ENCODE peak calls at places on chromosomes 5 and 9, in seven cellular contexts. E, R, T, O, H, Q and J are unnamed samples.

GRCh38 chr5:173572431-173573125 is 43.9 kb downstream of the BOD1 start:
- DNase-seq in T (no peak), Q (no peak), O (no peak), E (no peak), R (no peak), H (no peak), J (no peak)

GRCh38 chr5:135116146-135116545 is 82.1 kb upstream of the PITX1 start:
- DNase-seq in R (peak), Q (no peak), T (no peak), E (peak), O (no peak), H (no peak), J (no peak)

GRCh38 chr5:138950411-138951011 is 75.4 kb upstream of the LRRTM2 start:
- DNase-seq in O (no peak), R (no peak), T (no peak), E (peak), H (no peak), Q (peak), J (no peak)

GRCh38 chr5:116939641-116940040 is 365.0 kb upstream of the SEMA6A start:
- DNase-seq in Q (no peak), O (no peak), R (no peak), T (no peak), E (no peak), H (no peak), J (peak)

GRCh38 chr5:131610198-131611063 is 24.6 kb downstream of the RAPGEF6 start:
- DNase-seq in R (no peak), Q (no peak), T (peak), E (no peak), O (peak), H (peak), J (no peak)

GRCh38 chr9:92600742-92601261 is 65.0 kb upstream of the ECM2 start:
- DNase-seq in Q (no peak), R (no peak), O (peak), E (no peak), H (no peak), T (peak), J (no peak)

GRCh38 chr9:79858509-79858908 is 286.7 kb downstream of the TLE4 start:
- DNase-seq in H (no peak), O (peak), E (no peak), T (peak), R (no peak), Q (peak), J (no peak)

GRCh38 chr9:89444212-89444611 is 53.7 kb downstream of the SEMA4D start:
- DNase-seq in R (no peak), E (no peak), H (no peak), O (no peak), T (no peak), Q (no peak), J (no peak)

GRCh38 chr5:18968966-18969365 is 1019.0 kb downstream of the CDH18 start:
- DNase-seq in E (no peak), T (no peak), R (no peak), O (no peak), H (no peak), Q (no peak), J (no peak)

GRCh38 chr9:36762958-36763357 is 190.3 kb downstream of the MELK start:
- DNase-seq in Q (no peak), O (no peak), T (no peak), E (no peak), R (no peak), H (no peak), J (peak)
- TF ChIP-seq CTCF in Q (no peak), O (no peak), T (no peak), E (no peak), R (no peak), H (no peak), J (no peak)

GRCh38 chr9:104778802-104779201 is 14.9 kb downstream of the NIPSNAP3B start:
- DNase-seq in E (no peak), H (no peak), R (no peak), T (no peak), O (no peak), Q (no peak), J (no peak)

GRCh38 chr9:104779334-104779733 is 15.4 kb downstream of the NIPSNAP3B start:
- DNase-seq in E (no peak), R (no peak), T (no peak), H (no peak), O (no peak), Q (no peak), J (no peak)

GRCh38 chr9:104783588-104783987 is 19.7 kb downstream of the NIPSNAP3B start:
- DNase-seq in T (no peak), H (no peak), R (no peak), E (no peak), O (no peak), Q (no peak), J (no peak)

GRCh38 chr9:104779946-104780539 is 16.1 kb downstream of the NIPSNAP3B start:
- DNase-seq in H (no peak), O (no peak), T (no peak), Q (no peak), E (no peak), R (no peak), J (no peak)

DNA sequence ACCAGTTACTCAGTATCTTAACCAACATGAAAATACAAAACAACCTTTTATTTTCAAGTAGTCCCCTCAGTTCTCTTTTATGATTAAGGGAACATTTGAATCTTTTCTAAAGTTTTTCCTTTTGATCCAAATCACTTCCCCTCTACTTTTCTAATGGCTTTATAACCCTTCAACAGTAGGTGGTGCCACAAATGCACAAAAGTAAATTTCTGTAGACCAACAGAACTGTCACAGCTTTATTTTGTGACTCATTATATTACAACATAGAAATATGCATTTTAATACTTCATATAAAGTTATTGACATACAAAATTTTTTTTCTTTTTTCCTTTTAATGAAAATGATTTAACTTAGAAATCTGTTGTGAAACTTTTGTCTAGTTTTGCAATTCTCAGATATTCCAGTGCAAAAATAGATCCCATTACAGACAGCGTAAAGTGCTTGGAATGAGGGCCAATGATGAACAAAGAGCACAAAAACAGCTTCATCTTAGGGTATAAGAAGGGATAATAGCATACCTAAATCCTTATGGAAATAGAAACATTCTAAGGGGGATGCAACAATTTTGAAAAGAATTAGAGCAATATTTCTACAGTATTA is 17.0 kb downstream of the NIPSNAP3B start:
- DNase-seq in R (no peak), T (peak), O (peak), H (peak), Q (no peak), E (no peak), J (no peak)
- TF ChIP-seq CTCF in R (peak), T (peak), O (peak), H (peak), Q (no peak), E (peak), J (no peak)

GRCh38 chr9:122213589-122214413 is 15.0 kb downstream of the LHX6 start:
- DNase-seq in H (peak), R (no peak), O (no peak), E (no peak), T (peak), Q (peak), J (peak)
- TF ChIP-seq CTCF in H (no peak), R (no peak), O (peak), E (no peak), T (no peak), Q (no peak), J (no peak)

GRCh38 chr5:119267958-119268386 is 87.8 kb upstream of the TNFAIP8 start:
- DNase-seq in E (peak), T (peak), O (peak), H (peak), R (peak), Q (peak), J (peak)
- TF ChIP-seq CTCF in E (peak), T (peak), O (peak), H (no peak), R (peak), Q (peak), J (peak)

GRCh38 chr9:14653511-14653910 is 39.7 kb downstream of the ZDHHC21 start:
- DNase-seq in T (no peak), Q (no peak), E (no peak), R (no peak), O (no peak), H (no peak), J (no peak)
- TF ChIP-seq CTCF in T (no peak), Q (no peak), E (no peak), R (no peak), O (no peak), H (no peak), J (no peak)

DNA sequence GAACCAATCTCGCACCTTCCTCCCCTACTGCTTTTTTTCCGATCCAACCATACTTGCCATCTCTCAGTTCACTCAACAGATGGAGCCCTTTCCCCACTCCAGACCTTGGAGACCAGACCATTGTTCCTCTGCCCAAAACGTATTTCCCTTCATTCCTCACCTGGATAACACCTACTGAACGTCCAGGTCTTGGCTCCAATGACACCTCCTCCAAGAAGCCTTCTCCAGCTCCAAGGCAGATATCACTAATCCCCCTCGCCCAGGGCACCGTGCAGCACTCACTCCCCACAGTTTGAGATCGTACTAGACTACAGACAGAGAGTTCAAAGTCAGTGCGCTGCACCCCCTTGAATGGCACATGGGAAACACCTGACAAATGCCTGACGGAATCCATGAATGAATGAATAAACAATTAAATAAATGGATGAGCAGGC is 47.1 kb upstream of the AKNA start:
- DNase-seq in Q (peak), T (peak), E (no peak), H (peak), O (peak), R (no peak), J (no peak)
- TF ChIP-seq CTCF in Q (peak), T (peak), E (no peak), H (peak), O (peak), R (no peak), J (no peak)